ENCODE peak calls at places on chromosomes 7 and 10, in five cellular contexts. R is uterus, L is tibial artery, W is A549, A is AG04450. X is an unnamed sample.

GRCh38 chr10:132499367-132499685 is 38.3 kb upstream of the INPP5A start:
- DNase-seq in R (peak; percentile 13), L (no peak), W (no peak), A (no peak), X (no peak)

GRCh38 chr7:156185076-156185475 is 372.8 kb upstream of the SHH start:
- DNase-seq in R (no peak), L (no peak), W (no peak), A (no peak), X (no peak)

GRCh38 chr7:99679400-99680191 is at the start of gene CYP3A5:
- DNase-seq in R (peak; percentile 32), L (no peak), W (peak; percentile 43), A (no peak), X (no peak)

GRCh38 chr10:128779457-128779856 is 653.2 kb upstream of the MKI67 start:
- DNase-seq in R (no peak), L (no peak), W (no peak), A (no peak), X (no peak)

GRCh38 chr10:119479532-119479931 is 63.0 kb downstream of the RGS10 start:
- DNase-seq in R (no peak), L (no peak), W (no peak), A (no peak), X (no peak)

GRCh38 chr7:130369110-130369711 is 11.1 kb upstream of the CPA1 start:
- DNase-seq in R (no peak), L (no peak), W (peak; percentile 22), A (no peak), X (no peak)

GRCh38 chr7:143434660-143435059 is 8.6 kb upstream of the TAS2R60 start:
- DNase-seq in R (peak; percentile 34), L (peak; percentile 37), W (peak; percentile 29), A (no peak), X (no peak)

GRCh38 chr10:76274933-76275332 is 843.5 kb downstream of the LRMDA start:
- DNase-seq in R (no peak), L (no peak), W (no peak), A (no peak), X (no peak)

GRCh38 chr10:65291276-65291675 is 1634.6 kb upstream of the LRRTM3 start:
- DNase-seq in R (no peak), L (no peak), W (no peak), A (no peak), X (no peak)

GRCh38 chr7:16015981-16016380 is 329.5 kb upstream of the MEOX2 start:
- DNase-seq in R (no peak), L (no peak), W (no peak), A (no peak), X (no peak)

GRCh38 chr10:60704480-60704879 is 73.8 kb upstream of the CDK1 start:
- DNase-seq in R (no peak), L (no peak), W (peak; percentile 34), A (no peak), X (no peak)

GRCh38 chr7:28490831-28491230 is 78.5 kb downstream of the CREB5 start:
- DNase-seq in R (no peak), L (no peak), W (no peak), A (no peak), X (peak; percentile 41)

GRCh38 chr10:49103761-49104160 is 11.6 kb downstream of the VSTM4 start:
- DNase-seq in R (no peak), L (no peak), W (no peak), A (no peak), X (no peak)

GRCh38 chr7:66558201-66558641 is 70.5 kb upstream of the KCTD7 start:
- DNase-seq in R (no peak), L (no peak), W (no peak), A (no peak), X (no peak)

GRCh38 chr7:155066417-155066950 is 3.6 kb upstream of the HTR5A start:
- DNase-seq in R (no peak), L (no peak), W (no peak), A (peak; percentile 53), X (no peak)

GRCh38 chr10:43376828-43377227 is 5.4 kb downstream of the FXYD4 start:
- DNase-seq in R (no peak), L (no peak), W (no peak), A (no peak), X (no peak)

GRCh38 chr10:88624840-88625239 is 38.3 kb downstream of the LIPJ start:
- DNase-seq in R (no peak), L (no peak), W (no peak), A (no peak), X (no peak)

GRCh38 chr7:17339952-17340351 is 41.5 kb downstream of the AHR start:
- DNase-seq in R (no peak), L (no peak), W (no peak), A (no peak), X (no peak)

GRCh38 chr10:3763852-3764625 is 21.0 kb downstream of the KLF6 start:
- DNase-seq in R (no peak), L (no peak), W (no peak), A (no peak), X (no peak)

GRCh38 chr7:27608776-27609495 is 53.7 kb downstream of the HIBADH start:
- DNase-seq in R (no peak), L (no peak), W (no peak), A (no peak), X (no peak)

GRCh38 chr10:9342865-9343450 is 1288.5 kb downstream of the GATA3 start:
- DNase-seq in R (no peak), L (no peak), W (peak; percentile 36), A (peak; percentile 10), X (no peak)

GRCh38 chr10:113062977-113063967 is 113.2 kb downstream of the TCF7L2 start:
- DNase-seq in R (no peak), L (no peak), W (no peak), A (no peak), X (no peak)

GRCh38 chr10:86536294-86536861 is 14.8 kb upstream of the WAPL start:
- DNase-seq in R (no peak), L (no peak), W (no peak), A (no peak), X (no peak)

GRCh38 chr10:8133146-8133545 is 78.7 kb downstream of the GATA3 start:
- DNase-seq in R (no peak), L (no peak), W (no peak), A (no peak), X (no peak)

GRCh38 chr7:93720106-93720505 is 145.6 kb upstream of the CALCR start:
- DNase-seq in R (no peak), L (no peak), W (no peak), A (no peak), X (no peak)

GRCh38 chr10:79221110-79222051 is 125.9 kb upstream of the PPIF start:
- DNase-seq in R (peak; percentile 95), L (no peak), W (no peak), A (peak; percentile 83), X (no peak)
- TF ChIP-seq CTCF in R (no peak), L (no peak), W (no peak), A (no peak), X (peak; percentile 17)

GRCh38 chr10:69884686-69885085 is 83.0 kb downstream of the COL13A1 start:
- DNase-seq in R (no peak), L (no peak), W (no peak), A (no peak), X (no peak)

GRCh38 chr10:69888882-69889584 is 87.3 kb downstream of the COL13A1 start:
- DNase-seq in R (no peak), L (no peak), W (no peak), A (no peak), X (no peak)

GRCh38 chr10:69883256-69883655 is 81.5 kb downstream of the COL13A1 start:
- DNase-seq in R (no peak), L (no peak), W (peak; percentile 31), A (no peak), X (no peak)

GRCh38 chr10:69883680-69884375 is 82.1 kb downstream of the COL13A1 start:
- DNase-seq in R (no peak), L (no peak), W (no peak), A (no peak), X (no peak)

GRCh38 chr10:69885379-69886156 is 83.9 kb downstream of the COL13A1 start:
- DNase-seq in R (no peak), L (no peak), W (no peak), A (no peak), X (no peak)
- TF ChIP-seq CTCF in R (no peak), L (peak; percentile 15), W (peak; percentile 4), A (peak; percentile 54), X (peak; percentile 47)

GRCh38 chr10:23358357-23358756 is 13.8 kb upstream of the C10orf67 start:
- DNase-seq in R (no peak), L (no peak), W (no peak), A (no peak), X (no peak)
- TF ChIP-seq CTCF in R (no peak), L (no peak), W (no peak), A (peak; percentile 52), X (no peak)

DNA sequence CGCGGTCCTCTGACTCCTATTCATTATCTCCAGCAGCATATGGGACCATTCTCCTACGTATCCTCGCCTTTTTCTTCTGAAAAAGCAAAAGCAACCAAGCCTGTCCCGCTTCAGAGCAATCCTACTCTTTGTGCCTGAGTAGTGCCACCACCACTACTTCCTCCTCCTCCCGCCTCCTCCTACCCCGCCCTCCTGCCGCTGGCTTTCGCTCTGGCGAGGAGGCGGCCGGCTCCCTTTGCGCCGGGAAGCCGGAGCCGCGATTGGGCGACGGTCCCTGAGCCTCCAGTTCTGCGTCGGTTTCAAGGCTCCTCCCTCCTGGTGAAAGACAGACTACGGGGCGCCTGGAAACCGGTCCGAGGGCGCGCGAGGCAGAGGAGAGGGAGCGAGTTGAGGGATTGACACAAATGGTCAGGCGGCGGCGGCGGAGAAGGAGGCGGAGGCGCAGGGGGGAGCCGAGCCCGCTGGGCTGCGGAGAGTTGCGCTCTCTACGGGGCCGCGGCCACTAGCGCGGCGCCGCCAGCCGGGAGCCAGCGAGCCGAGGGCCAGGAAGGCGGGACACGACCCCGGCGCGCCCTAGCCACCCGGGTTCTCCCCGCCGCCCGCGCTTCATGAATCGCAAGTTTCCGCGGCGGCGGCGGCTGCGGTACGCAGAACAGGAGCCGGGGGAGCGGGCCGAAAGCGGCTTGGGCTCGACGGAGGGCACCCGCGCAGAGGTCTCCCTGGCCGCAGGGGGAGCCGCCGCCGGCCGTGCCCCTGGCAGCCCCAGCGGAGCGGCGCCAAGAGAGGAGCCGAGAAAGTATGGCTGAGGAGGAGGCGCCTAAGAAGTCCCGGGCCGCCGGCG is at the start of gene FZD1:
- DNase-seq in R (peak; percentile 97), L (peak; percentile 97), W (peak; percentile 96), A (peak; percentile 96), X (peak; percentile 85)
- TF ChIP-seq CTCF in R (peak; percentile 25), L (no peak), W (peak; percentile 9), A (peak; percentile 2), X (peak; percentile 17)

GRCh38 chr7:127504715-127505114 is 80.7 kb downstream of the GCC1 start:
- DNase-seq in R (no peak), L (no peak), W (peak; percentile 29), A (no peak), X (no peak)
- TF ChIP-seq CTCF in R (peak; percentile 32), L (peak; percentile 6), W (peak; percentile 22), A (peak; percentile 61), X (peak; percentile 19)

GRCh38 chr10:27359792-27360320 is 119.3 kb upstream of the ACBD5 start:
- DNase-seq in R (no peak), L (no peak), W (no peak), A (no peak), X (no peak)

GRCh38 chr10:27356738-27357137 is 116.1 kb upstream of the ACBD5 start:
- DNase-seq in R (no peak), L (no peak), W (no peak), A (no peak), X (no peak)

GRCh38 chr10:27360581-27361172 is 120.1 kb upstream of the ACBD5 start:
- DNase-seq in R (peak; percentile 29), L (peak; percentile 73), W (peak; percentile 81), A (peak; percentile 29), X (peak; percentile 14)

GRCh38 chr10:27355918-27356573 is 115.4 kb upstream of the ACBD5 start:
- DNase-seq in R (no peak), L (no peak), W (peak; percentile 16), A (no peak), X (no peak)
- TF ChIP-seq CTCF in R (no peak), L (no peak), W (no peak), A (no peak), X (no peak)